ENCODE peak calls at places on chromosomes 7 and 10, in five cellular contexts. Z, K, N, I and B are unnamed samples.

GRCh38 chr7:73521636-73522080 is 435 bp downstream of the BAZ1B start:
- DNase-seq in N (no peak), K (no peak), I (peak), Z (no peak), B (no peak)

GRCh38 chr7:38374507-38374906 is 101.1 kb upstream of the TARP start:
- DNase-seq in K (no peak), Z (peak), N (no peak), I (no peak), B (peak)

GRCh38 chr7:43164757-43165156 is 52.3 kb downstream of the HECW1 start:
- DNase-seq in I (no peak), N (peak), K (no peak), Z (no peak), B (no peak)

GRCh38 chr10:132364594-132364970 is 32.4 kb upstream of the PWWP2B start:
- DNase-seq in N (no peak), I (no peak), K (no peak), Z (peak), B (peak)

GRCh38 chr10:3068201-3068967 is 1.0 kb downstream of the PFKP start:
- DNase-seq in N (no peak), Z (peak), K (peak), I (no peak), B (peak)

GRCh38 chr10:89295597-89295996 is 6.2 kb upstream of the IFIT2 start:
- DNase-seq in I (no peak), N (no peak), Z (no peak), K (no peak), B (no peak)

GRCh38 chr7:123433665-123434064 is 100.7 kb downstream of the IQUB start:
- DNase-seq in Z (no peak), K (no peak), I (no peak), N (no peak), B (no peak)

GRCh38 chr10:6953131-6953834 is 373.2 kb upstream of the PRKCQ start:
- DNase-seq in I (no peak), Z (no peak), N (no peak), K (no peak), B (no peak)

GRCh38 chr7:16129431-16130126 is 291.8 kb downstream of the CRPPA start:
- DNase-seq in K (no peak), I (no peak), Z (no peak), N (peak), B (no peak)

GRCh38 chr10:104254493-104255243 is at the start of gene GSTO1:
- DNase-seq in N (peak), I (peak), K (no peak), Z (peak), B (peak)

GRCh38 chr7:92808006-92808405 is 28.4 kb downstream of the CDK6 start:
- DNase-seq in N (no peak), I (no peak), Z (no peak), K (no peak), B (no peak)

GRCh38 chr10:126646101-126646500 is 24.4 kb downstream of the C10orf90 start:
- DNase-seq in Z (no peak), K (no peak), N (no peak), I (no peak), B (no peak)

GRCh38 chr10:17671307-17671706 is 27.4 kb downstream of the STAM start:
- DNase-seq in I (no peak), N (no peak), Z (no peak), K (no peak), B (no peak)

GRCh38 chr10:117694251-117694650 is 151.7 kb downstream of the EMX2 start:
- DNase-seq in K (no peak), I (no peak), Z (no peak), N (no peak), B (no peak)

GRCh38 chr10:120953897-120954296 is 102.7 kb downstream of the WDR11 start:
- DNase-seq in K (no peak), Z (no peak), N (no peak), I (no peak), B (no peak)

GRCh38 chr10:79093658-79094411 is 25.1 kb downstream of the ZMIZ1 start:
- DNase-seq in Z (no peak), K (no peak), N (no peak), I (no peak), B (peak)

GRCh38 chr10:106714734-106715368 is 449.7 kb downstream of the SORCS1 start:
- DNase-seq in N (no peak), K (no peak), I (no peak), Z (no peak), B (no peak)

GRCh38 chr10:114683593-114683992 is 25.5 kb upstream of the ABLIM1 start:
- DNase-seq in N (no peak), I (no peak), K (no peak), Z (no peak), B (no peak)

GRCh38 chr10:24299587-24300258 is 90.8 kb downstream of the KIAA1217 start:
- DNase-seq in N (no peak), I (no peak), Z (no peak), K (no peak), B (no peak)